ENCODE peak calls at places on chromosomes 12 and 14, in five cellular contexts. F, O, C, M and K are unnamed samples.
A peak's percentile ranks its signal among the peaks of the same experiment; 100 is the strongest.

GRCh38 chr14:65164068-65164824 is 61.9 kb upstream of the MAX start:
- DNase-seq in F (peak; percentile 37), O (peak; percentile 32), C (no peak), M (no peak), K (no peak)

GRCh38 chr14:105143451-105144230 is 24.9 kb downstream of the JAG2 start:
- DNase-seq in F (no peak), O (no peak), C (no peak), M (no peak), K (no peak)

GRCh38 chr12:4934651-4935050 is 24.9 kb downstream of the KCNA1 start:
- DNase-seq in F (no peak), O (no peak), C (no peak), M (no peak), K (no peak)

GRCh38 chr12:132284071-132284492 is 45.3 kb downstream of the GALNT9 start:
- DNase-seq in F (no peak), O (no peak), C (no peak), M (no peak), K (no peak)

GRCh38 chr14:72726444-72726843 is 167.5 kb downstream of the DPF3 start:
- DNase-seq in F (no peak), O (no peak), C (no peak), M (no peak), K (no peak)

GRCh38 chr14:80587096-80587724 is 354.3 kb downstream of the CEP128 start:
- DNase-seq in F (no peak), O (no peak), C (no peak), M (no peak), K (no peak)

GRCh38 chr12:119301367-119301766 is 33.2 kb upstream of the CCDC60 start:
- DNase-seq in F (no peak), O (no peak), C (no peak), M (no peak), K (no peak)

GRCh38 chr14:75554482-75554881 is 23.9 kb upstream of the FLVCR2 start:
- DNase-seq in F (no peak), O (no peak), C (no peak), M (no peak), K (no peak)

GRCh38 chr12:63949902-63950301 is 105.4 kb downstream of the SRGAP1 start:
- DNase-seq in F (no peak), O (no peak), C (no peak), M (no peak), K (no peak)

GRCh38 chr14:101972126-101972785 is 7.9 kb downstream of the DYNC1H1 start:
- DNase-seq in F (peak; percentile 80), O (peak; percentile 75), C (peak; percentile 76), M (peak; percentile 96), K (peak; percentile 96)

GRCh38 chr14:104872469-104873341 is 7.6 kb downstream of the CEP170B start:
- DNase-seq in F (peak; percentile 60), O (no peak), C (peak; percentile 65), M (no peak), K (no peak)

DNA sequence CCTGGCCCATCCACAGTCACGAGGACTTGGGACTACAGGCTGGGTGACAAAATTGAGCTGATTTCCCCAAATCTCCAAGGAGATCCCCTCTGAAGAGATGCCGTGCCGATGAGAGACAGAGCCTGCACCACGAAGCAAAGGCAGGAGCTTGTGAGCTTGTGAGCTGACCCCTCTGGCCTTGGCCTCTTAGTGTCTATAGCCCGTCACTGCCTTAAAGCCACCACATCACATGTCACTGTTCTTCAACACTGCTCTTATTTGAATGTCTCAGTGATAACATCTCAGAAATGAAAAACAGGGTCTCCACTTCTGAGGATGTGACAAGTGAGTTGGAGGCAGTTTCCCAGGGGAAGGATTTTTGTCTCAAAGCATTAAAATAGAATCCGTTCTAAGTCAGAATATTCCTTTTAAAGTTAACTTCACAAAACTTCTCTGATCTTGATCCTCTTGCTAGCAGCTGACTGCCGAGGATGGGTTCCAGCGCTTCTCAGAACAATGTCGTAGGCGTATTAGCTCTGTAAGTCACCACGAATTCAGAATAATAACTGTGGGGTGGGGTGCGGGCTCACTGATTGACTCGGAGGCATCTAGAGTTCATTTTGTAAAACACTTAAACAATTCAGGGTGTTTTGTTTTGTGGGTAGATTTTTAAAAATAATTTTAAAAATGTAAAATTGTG is 37.5 kb downstream of the CHST11 start:
- DNase-seq in F (no peak), O (no peak), C (no peak), M (no peak), K (no peak)
- TF ChIP-seq POLR2A in F (no peak), O (no peak), C (no peak), M (no peak), K (no peak)

DNA sequence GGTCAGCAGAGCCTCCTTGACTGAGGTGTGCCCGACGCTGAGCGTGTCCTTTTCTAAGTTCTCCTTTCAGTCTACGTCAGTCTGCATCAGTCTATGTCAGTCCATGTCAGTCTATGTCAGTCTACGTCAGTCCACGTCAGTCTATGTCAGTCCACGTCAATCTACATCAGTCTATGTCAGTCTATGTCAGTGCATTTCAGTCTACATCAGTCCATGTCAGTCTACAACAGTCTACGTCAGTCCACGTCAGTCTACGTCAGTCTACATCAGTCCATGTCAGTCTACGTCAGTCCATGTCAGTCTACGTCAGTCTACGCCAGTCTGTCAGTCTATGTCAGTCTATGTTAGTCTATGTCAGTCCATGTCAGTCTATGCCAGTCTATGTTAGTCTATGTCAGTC is 15.9 kb downstream of the EIF5 start:
- DNase-seq in F (no peak), O (no peak), C (no peak), M (no peak), K (no peak)
- H3K4me3 ChIP-seq in F (no peak overlapping the region), O (no peak overlapping the region), C (no peak overlapping the region), M (no peak overlapping the region), K (no peak overlapping the region)

GRCh38 chr12:50580436-50580835 is 75.7 kb downstream of the DIP2B start:
- DNase-seq in F (no peak), O (no peak), C (no peak), M (no peak), K (no peak)

GRCh38 chr12:50584135-50584534 is 79.3 kb downstream of the DIP2B start:
- DNase-seq in F (no peak), O (no peak), C (no peak), M (no peak), K (no peak)

GRCh38 chr12:50579757-50580267 is 75.0 kb downstream of the DIP2B start:
- DNase-seq in F (no peak), O (no peak), C (no peak), M (no peak), K (no peak)

GRCh38 chr12:50581226-50582184 is 76.7 kb downstream of the DIP2B start:
- DNase-seq in F (no peak), O (peak; percentile 24), C (no peak), M (no peak), K (no peak)
- H3K27ac ChIP-seq in F (no peak overlapping the region), O (no peak overlapping the region), C (no peak overlapping the region), M (no peak overlapping the region), K (no peak overlapping the region)

DNA sequence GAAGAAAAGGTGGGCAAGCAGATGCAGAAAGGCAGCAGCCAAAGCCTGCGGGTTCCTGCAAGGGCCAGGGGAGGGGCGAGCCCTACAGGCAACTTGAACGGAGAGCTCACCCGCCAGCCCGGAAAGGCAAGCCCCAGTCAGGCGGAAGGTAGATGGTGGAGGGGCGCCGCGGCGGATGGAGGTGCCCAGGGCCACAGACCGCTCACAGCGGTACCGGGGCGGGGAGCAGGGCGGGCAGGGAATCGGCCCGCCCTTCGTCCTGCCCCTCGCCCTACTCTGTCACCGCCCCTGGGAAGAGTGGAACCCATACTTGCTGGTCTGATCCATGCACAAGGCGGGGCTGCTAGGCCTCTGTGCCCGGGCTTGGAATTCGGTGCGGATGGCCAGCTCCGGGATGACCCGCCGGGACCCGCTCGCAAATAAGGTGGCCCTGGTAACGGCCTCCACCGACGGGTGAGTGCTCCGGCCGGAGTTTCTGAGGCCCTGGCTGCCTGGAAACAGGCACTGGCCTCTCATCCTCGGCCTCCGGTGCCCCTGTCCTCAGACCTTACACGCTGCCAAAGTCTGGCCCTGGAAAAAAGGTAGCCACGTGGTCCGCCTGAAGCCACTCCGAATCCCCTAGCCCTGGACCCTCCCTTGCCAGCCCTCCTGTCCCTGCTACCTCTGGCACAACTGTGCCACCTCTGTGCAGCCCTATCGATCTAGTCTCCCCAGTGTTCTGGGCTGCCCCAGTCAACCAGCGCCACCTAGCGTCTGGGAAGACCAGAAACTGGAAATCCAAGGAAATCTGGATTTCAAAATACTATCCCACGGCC is at the start of gene DHRS4:
- DNase-seq in F (peak; percentile 82), O (peak; percentile 77), C (peak; percentile 84), M (peak; percentile 93), K (no peak)
- TF ChIP-seq POLR2A in F (peak; percentile 55), O (peak; percentile 38), C (no peak), M (no peak), K (no peak)

DNA sequence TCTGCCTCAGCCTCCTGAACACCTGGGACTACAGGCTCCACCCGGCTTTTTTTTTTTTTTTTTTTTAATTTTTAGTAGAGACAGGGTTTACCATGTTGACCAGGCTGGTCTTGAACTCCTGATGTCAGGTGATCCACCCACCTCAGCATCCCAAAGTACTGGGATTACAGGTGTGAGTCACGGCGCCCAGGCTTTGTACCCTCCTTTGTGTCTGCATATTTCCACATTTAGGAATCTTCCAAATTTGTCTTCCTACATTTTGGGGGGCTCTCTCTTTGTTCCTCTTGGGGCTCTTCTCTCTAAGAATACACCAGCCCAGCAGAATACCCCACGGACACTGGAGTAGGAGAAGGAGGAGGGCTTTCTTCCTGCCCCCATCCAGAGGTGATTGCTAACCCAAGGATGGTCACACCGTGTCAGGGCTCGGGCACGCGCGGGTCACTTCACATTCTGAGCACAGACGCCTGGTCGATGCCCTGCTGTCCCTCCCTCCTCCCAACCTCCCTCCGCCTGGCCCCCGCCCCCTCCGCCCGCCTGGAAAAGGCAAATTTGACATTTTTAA is 2.1 kb upstream of the DNAJC22 start:
- DNase-seq in F (no peak), O (no peak), C (no peak), M (no peak), K (no peak)
- H3K4me3 ChIP-seq in F (no peak overlapping the region), O (no peak overlapping the region), C (peak overlapping the region; percentile 60), M (peak overlapping the region; percentile 50), K (no peak overlapping the region)

DNA sequence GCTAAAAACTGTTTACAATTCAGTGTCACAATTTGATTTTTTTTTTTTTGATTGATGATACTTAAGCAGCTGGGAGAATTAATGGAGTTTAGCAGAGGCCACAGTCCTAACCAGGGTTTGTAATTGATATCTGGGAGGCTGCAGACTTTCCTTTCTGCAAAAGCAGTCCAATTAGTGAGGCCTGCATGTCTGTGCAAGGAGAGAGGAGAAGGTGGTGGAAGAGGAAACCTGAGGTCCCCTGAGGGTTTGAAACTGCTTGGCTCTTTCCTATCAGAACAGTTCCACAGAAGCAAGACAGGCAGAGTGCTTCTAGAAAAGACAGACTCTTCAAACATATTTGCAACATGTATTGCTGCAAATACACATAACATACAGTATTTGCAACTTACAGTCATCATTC is 160.8 kb upstream of the KRR1 start:
- DNase-seq in F (no peak), O (no peak), C (no peak), M (no peak), K (no peak)
- H3K27ac ChIP-seq in F (no peak overlapping the region), O (no peak overlapping the region), C (no peak overlapping the region), M (no peak overlapping the region), K (no peak overlapping the region)

DNA sequence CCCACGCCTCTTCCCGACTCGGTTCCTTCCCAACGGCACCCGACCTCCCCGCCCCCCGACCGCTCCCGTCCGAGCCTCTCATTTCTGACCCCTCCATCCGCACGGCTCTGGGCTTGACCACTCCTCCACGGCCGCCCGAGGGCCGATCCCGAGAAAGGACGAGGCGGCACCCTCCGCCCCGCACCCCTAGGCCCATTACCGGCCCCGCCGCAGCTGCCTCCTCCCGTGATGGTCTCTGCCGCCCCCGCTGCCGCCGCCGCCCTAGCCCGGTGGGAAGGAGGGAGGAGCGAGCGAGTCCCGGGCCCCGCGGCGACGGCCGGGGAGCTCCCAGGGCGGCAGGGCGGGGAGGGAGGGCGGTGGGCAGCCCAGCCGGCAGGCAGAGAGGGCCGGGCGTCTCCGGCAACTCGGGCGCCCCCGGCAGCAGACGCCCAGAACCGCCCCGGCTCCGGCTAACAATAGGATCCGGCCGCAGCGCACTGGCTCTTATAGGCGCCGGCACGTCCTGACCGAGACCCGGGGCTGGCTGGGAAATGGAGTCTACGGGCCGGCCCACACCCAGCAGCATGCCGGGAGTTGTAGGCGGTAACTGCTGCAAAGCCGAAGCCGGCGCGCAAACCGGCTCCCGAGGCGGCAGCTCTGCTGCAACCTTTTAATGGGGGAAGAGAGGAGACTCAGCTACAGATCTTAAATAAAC is at the start of gene CSRNP2:
- DNase-seq in F (peak; percentile 95), O (peak; percentile 97), C (peak; percentile 97), M (peak; percentile 99), K (peak; percentile 98)
- TF ChIP-seq POLR2A in F (peak; percentile 100), O (peak; percentile 98), C (no peak), M (peak; percentile 99), K (peak; percentile 99)